ENCODE peak calls at places on chromosomes 11 and 22, in seven cellular contexts. O, N, S, M, A, V and F are unnamed samples.

GRCh38 chr11:28566643-28567042 is 458.5 kb downstream of the METTL15 start:
- DNase-seq in A (peak), O (peak), V (peak), S (peak), N (peak), M (peak), F (no peak)

GRCh38 chr22:30266445-30267381 is at the start of gene OSM:
- DNase-seq in A (no peak), N (no peak), S (no peak), O (no peak), M (peak), V (peak), F (peak)

GRCh38 chr11:45285931-45286632 is at the start of gene SYT13:
- DNase-seq in O (no peak), S (no peak), M (peak), A (peak), V (no peak), N (no peak), F (peak)

GRCh38 chr11:105829084-105829483 is 193.0 kb downstream of the MSANTD4 start:
- DNase-seq in V (no peak), S (no peak), N (no peak), O (no peak), M (no peak), A (no peak), F (no peak)

GRCh38 chr11:17294033-17294432 is 17.5 kb downstream of the NUCB2 start:
- DNase-seq in V (no peak), S (no peak), O (no peak), M (no peak), N (no peak), A (no peak), F (no peak)

GRCh38 chr11:32136654-32137053 is 45.8 kb downstream of the RCN1 start:
- DNase-seq in O (no peak), M (no peak), N (no peak), A (no peak), S (no peak), V (no peak), F (no peak)

GRCh38 chr11:130490682-130491449 is 42.4 kb downstream of the ADAMTS15 start:
- DNase-seq in V (no peak), N (no peak), A (no peak), O (no peak), S (no peak), M (no peak), F (no peak)

GRCh38 chr11:128450882-128451647 is 136.3 kb downstream of the ETS1 start:
- DNase-seq in O (no peak), S (no peak), N (no peak), M (no peak), V (no peak), A (no peak), F (no peak)

GRCh38 chr11:104772806-104773241 is 125.4 kb downstream of the CASP12 start:
- DNase-seq in N (peak), V (no peak), O (peak), A (no peak), M (no peak), S (no peak), F (no peak)

GRCh38 chr11:130051077-130051476 is 18.6 kb upstream of the APLP2 start:
- DNase-seq in N (no peak), V (no peak), A (no peak), S (no peak), M (no peak), O (peak), F (no peak)

GRCh38 chr11:121467965-121468364 is 15.2 kb upstream of the SORL1-AS1 start:
- DNase-seq in N (no peak), V (no peak), O (no peak), S (peak), M (no peak), A (no peak), F (peak)

GRCh38 chr11:6782720-6783119 is at the start of gene OR2AG1:
- DNase-seq in O (no peak), N (no peak), S (no peak), M (no peak), A (no peak), V (no peak), F (no peak)

GRCh38 chr11:1868636-1869291 is 15.9 kb downstream of the LSP1 start:
- DNase-seq in N (no peak), V (peak), M (no peak), A (no peak), S (no peak), O (no peak), F (no peak)
- TF ChIP-seq POLR2A in N (no peak), V (no peak), M (no peak), A (no peak), S (no peak), O (no peak), F (no peak)

DNA sequence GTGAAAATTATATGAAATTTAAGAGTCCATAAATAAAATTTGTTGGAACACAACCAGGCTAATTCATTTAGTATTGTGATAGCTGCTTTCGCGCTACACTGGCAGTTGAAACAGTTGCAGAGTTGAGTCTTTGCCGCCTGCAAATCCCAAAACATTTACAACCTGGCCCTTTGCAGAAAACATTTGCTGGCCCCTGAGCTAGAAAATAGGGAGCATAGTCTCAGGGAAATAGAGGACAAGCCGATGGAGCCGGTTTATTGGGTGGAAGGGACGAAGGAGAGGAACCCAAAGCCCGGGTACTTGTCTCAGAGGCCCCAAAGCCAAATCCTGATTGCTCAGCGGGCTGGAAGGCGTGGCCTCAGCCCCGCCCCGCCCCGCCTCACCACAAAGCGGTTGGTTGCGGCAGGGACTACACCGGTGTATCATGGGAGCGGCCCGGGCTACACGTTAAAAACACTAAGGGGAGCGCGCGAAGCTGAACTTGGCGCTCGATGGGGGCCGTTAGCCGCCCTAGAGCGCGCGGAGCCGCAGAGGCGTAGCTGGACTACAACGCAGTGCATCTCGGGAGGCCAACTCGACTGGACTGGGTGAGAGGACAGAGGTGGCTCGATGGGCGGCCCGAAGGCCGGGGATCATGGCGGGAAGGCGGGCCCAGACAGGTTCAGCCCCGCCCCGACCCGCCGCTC is 347 bp upstream of the SAC3D1 start:
- DNase-seq in S (peak), V (peak), N (peak), A (peak), O (peak), M (peak), F (peak)
- TF ChIP-seq POLR2A in S (peak), V (no peak), N (peak), A (peak), O (no peak), M (peak), F (no peak)

DNA sequence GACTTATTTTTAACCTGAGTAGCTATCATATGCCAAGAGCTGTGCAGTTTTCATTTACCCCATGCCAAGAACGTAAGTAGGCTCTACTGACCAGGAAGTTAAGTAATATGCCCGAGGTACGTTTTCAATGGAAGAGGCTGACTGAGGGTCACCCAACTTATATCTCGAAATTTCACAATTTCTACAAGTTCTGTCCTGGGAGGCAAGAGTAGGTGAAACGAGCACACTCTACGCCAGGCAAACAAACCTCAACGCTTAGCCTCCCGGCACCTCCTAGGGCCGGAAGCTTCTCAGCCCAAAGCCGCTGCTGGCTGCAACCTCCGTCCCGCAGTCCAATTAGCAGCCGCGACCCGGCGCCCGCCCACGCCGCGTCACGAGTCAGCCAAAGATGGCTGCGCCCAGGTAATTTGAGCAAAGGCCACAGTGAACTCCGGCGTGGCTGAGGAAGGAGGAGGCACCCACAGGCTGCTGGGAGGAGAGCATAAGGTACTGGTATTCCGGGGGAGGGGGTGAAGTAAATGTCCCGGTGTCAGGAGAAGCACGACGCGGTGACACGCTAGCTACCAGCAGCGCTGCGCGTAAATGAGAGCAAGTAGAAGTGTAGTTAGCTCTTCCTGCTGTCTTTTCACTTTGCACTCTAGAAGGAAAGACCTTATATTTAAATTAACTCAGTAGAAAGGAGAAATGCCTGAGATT is at the start of gene TMEM126A:
- DNase-seq in O (peak), V (peak), N (peak), M (peak), A (peak), S (peak), F (peak)
- TF ChIP-seq POLR2A in O (peak), V (no peak), N (peak), M (peak), A (peak), S (peak), F (peak)

DNA sequence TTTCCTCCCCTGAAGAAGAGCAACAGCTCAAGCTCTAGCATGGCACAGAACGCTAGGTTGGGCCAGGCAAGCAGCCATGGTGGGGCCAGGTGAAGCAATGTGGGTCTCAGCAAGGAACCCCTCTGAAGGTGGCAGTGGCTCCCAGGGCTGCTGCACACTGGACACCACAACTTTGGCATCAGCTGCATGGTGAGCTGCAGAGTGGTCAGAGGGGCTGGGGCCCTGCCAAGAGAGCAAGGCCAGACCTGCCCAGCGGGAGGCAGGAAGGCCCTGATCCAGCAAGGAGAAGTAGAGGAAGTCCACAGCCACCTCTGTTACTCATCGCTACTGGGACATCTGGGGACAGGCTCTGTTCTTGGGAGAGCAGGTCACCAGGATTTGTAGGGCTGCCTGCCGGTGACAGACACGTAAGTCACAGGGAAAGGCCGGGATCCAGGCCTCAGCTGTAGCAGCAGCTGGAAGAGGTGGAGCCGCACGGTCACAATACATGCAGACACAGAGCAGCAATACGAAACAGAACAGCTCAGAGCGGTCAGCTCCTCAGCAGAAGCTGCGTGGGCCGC is 12.4 kb downstream of the CYB561A3 start:
- DNase-seq in M (no peak), S (no peak), A (no peak), V (peak), N (no peak), O (no peak), F (no peak)
- TF ChIP-seq POLR2A in M (no peak), S (no peak), A (no peak), V (no peak), N (no peak), O (no peak), F (no peak)

GRCh38 chr22:31676700-31677099 is 14.7 kb upstream of the PISD start:
- DNase-seq in O (peak), M (peak), S (peak), A (peak), V (peak), N (peak), F (peak)
- TF ChIP-seq POLR2A in O (no peak), M (peak), S (peak), A (no peak), V (no peak), N (no peak), F (peak)

GRCh38 chr11:65014146-65014960 is at the start of gene ARL2:
- DNase-seq in M (no peak), N (no peak), O (no peak), V (peak), S (no peak), A (peak), F (no peak)

GRCh38 chr11:65013130-65013691 is 749 bp upstream of the ARL2 start:
- DNase-seq in O (peak), V (peak), N (no peak), M (peak), A (peak), S (peak), F (peak)

GRCh38 chr11:65017927-65018326 is 4.0 kb downstream of the ARL2 start:
- DNase-seq in S (no peak), N (no peak), V (no peak), A (no peak), M (no peak), O (no peak), F (no peak)

GRCh38 chr11:65016705-65017104 is 2.7 kb downstream of the ARL2 start:
- DNase-seq in O (no peak), S (no peak), V (no peak), A (no peak), N (no peak), M (no peak), F (no peak)

DNA sequence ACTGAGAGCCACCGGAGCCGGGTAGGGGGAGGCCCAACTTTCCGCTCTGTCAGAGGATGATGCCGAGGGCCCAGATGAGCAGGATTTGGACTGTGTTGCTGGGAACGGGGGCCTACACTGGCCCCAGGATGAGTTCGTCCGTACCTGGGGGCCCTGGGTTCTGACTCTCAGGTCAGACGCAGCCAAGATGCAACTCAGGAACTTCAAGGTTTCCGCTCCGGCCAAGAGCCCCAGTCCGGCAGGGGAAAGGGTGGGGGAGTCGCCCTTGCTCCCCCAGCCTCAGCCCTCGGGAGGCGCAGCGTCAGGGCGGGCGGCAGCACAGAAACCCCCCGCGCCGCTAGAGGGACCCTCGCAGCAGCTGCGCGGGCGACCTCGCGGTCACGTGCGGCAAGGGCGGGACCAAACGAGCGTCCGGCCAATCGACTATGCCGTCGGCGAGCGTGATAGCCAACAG is 241 bp upstream of the ARL2 start:
- DNase-seq in O (peak), V (peak), M (peak), A (no peak), N (peak), S (peak), F (peak)
- TF ChIP-seq POLR2A in O (peak), V (peak), M (peak), A (no peak), N (no peak), S (peak), F (peak)

GRCh38 chr22:39519681-39520053 is 695 bp upstream of the ATF4 start:
- DNase-seq in S (peak), N (no peak), M (peak), O (no peak), A (no peak), V (no peak), F (peak)
- TF ChIP-seq POLR2A in S (peak), N (peak), M (no peak), O (no peak), A (peak), V (no peak), F (peak)

GRCh38 chr22:50505776-50506610 is 1.5 kb downstream of the LMF2 start:
- DNase-seq in N (no peak), S (no peak), V (peak), A (no peak), O (no peak), M (no peak), F (no peak)

GRCh38 chr22:50507421-50507990 is at the start of gene LMF2:
- DNase-seq in N (no peak), V (peak), O (no peak), A (peak), S (peak), M (peak), F (peak)

GRCh38 chr22:50505276-50505775 is 2.2 kb downstream of the LMF2 start:
- DNase-seq in A (no peak), N (no peak), S (no peak), O (no peak), M (no peak), V (peak), F (no peak)

GRCh38 chr22:50507991-50508884 is at the start of gene NCAPH2:
- DNase-seq in M (peak), S (peak), A (peak), O (peak), V (peak), N (peak), F (no peak)

GRCh38 chr22:50506611-50507420 is 686 bp downstream of the LMF2 start:
- DNase-seq in S (peak), M (no peak), N (no peak), O (no peak), V (peak), A (peak), F (no peak)
- TF ChIP-seq POLR2A in S (no peak), M (no peak), N (no peak), O (no peak), V (no peak), A (no peak), F (no peak)

GRCh38 chr22:45976351-45977002 is 485 bp downstream of the WNT7B start:
- DNase-seq in O (no peak), A (no peak), V (no peak), M (no peak), N (no peak), S (no peak), F (no peak)

GRCh38 chr22:45975266-45976161 is 1.4 kb downstream of the WNT7B start:
- DNase-seq in M (no peak), V (no peak), N (no peak), O (no peak), S (no peak), A (no peak), F (no peak)

GRCh38 chr22:45972091-45972867 is 4.7 kb downstream of the WNT7B start:
- DNase-seq in V (no peak), M (no peak), A (no peak), S (no peak), N (no peak), O (no peak), F (no peak)

GRCh38 chr22:45972868-45973212 is 4.1 kb downstream of the WNT7B start:
- DNase-seq in O (no peak), N (no peak), V (no peak), A (no peak), M (no peak), S (no peak), F (no peak)

GRCh38 chr22:45974498-45974897 is 2.5 kb downstream of the WNT7B start:
- DNase-seq in S (no peak), M (no peak), O (no peak), A (no peak), V (no peak), N (no peak), F (no peak)
- TF ChIP-seq POLR2A in S (no peak), M (no peak), O (no peak), A (no peak), V (no peak), N (no peak), F (no peak)